ENCODE peak calls at places on chromosome 6, in six cellular contexts. One of them, this sample, is unnamed.

GRCh38 chr6:100504786-100505737 is 40.3 kb upstream of the SIM1 start:
- DNase-seq in activated CD8-positive, alpha-beta memory T cell treated with anti-CD3 and anti-CD28 coated beads for 4 hours: no peak
- DNase-seq in amniotic stem cell: peak; percentile 66
- DNase-seq in stimulated activated CD4-positive, alpha-beta T cell treated with anti-CD3 and anti-CD28 coated beads, Interleukin-12 subunit alpha, Interleukin-12 subunit beta, amount 100 ng/mL, for 24 hours: no peak
- DNase-seq in NCI-H1105: no peak
- DNase-seq in COR-L47: no peak
- DNase-seq in this sample: no peak

GRCh38 chr6:81565071-81565470 is 187.4 kb downstream of the TENT5A start:
- DNase-seq in activated CD8-positive, alpha-beta memory T cell treated with anti-CD3 and anti-CD28 coated beads for 4 hours: no peak
- DNase-seq in amniotic stem cell: no peak
- DNase-seq in NCI-H1105: no peak
- DNase-seq in COR-L47: no peak
- DNase-seq in stimulated activated CD4-positive, alpha-beta T cell treated with anti-CD3 and anti-CD28 coated beads, Interleukin-12 subunit alpha, Interleukin-12 subunit beta, amount 100 ng/mL, for 24 hours: no peak
- DNase-seq in this sample: no peak

GRCh38 chr6:34319471-34319885 is 70.7 kb upstream of the SMIM29 start:
- DNase-seq in activated CD8-positive, alpha-beta memory T cell treated with anti-CD3 and anti-CD28 coated beads for 4 hours: no peak
- DNase-seq in stimulated activated CD4-positive, alpha-beta T cell treated with anti-CD3 and anti-CD28 coated beads, Interleukin-12 subunit alpha, Interleukin-12 subunit beta, amount 100 ng/mL, for 24 hours: no peak
- DNase-seq in amniotic stem cell: no peak
- DNase-seq in NCI-H1105: no peak
- DNase-seq in COR-L47: no peak
- DNase-seq in this sample: no peak

GRCh38 chr6:106963544-106963943 is 11.0 kb downstream of the CD24 start:
- DNase-seq in COR-L47: no peak
- DNase-seq in NCI-H1105: no peak
- DNase-seq in stimulated activated CD4-positive, alpha-beta T cell treated with anti-CD3 and anti-CD28 coated beads, Interleukin-12 subunit alpha, Interleukin-12 subunit beta, amount 100 ng/mL, for 24 hours: no peak
- DNase-seq in amniotic stem cell: no peak
- DNase-seq in activated CD8-positive, alpha-beta memory T cell treated with anti-CD3 and anti-CD28 coated beads for 4 hours: no peak
- DNase-seq in this sample: no peak

GRCh38 chr6:42131531-42131930 is 10.9 kb downstream of the C6orf132 start:
- DNase-seq in NCI-H1105: no peak
- DNase-seq in activated CD8-positive, alpha-beta memory T cell treated with anti-CD3 and anti-CD28 coated beads for 4 hours: no peak
- DNase-seq in stimulated activated CD4-positive, alpha-beta T cell treated with anti-CD3 and anti-CD28 coated beads, Interleukin-12 subunit alpha, Interleukin-12 subunit beta, amount 100 ng/mL, for 24 hours: no peak
- DNase-seq in amniotic stem cell: peak; percentile 36
- DNase-seq in COR-L47: no peak
- DNase-seq in this sample: no peak

GRCh38 chr6:72755752-72756151 is 133.9 kb downstream of the KCNQ5 start:
- DNase-seq in stimulated activated CD4-positive, alpha-beta T cell treated with anti-CD3 and anti-CD28 coated beads, Interleukin-12 subunit alpha, Interleukin-12 subunit beta, amount 100 ng/mL, for 24 hours: no peak
- DNase-seq in COR-L47: no peak
- DNase-seq in amniotic stem cell: no peak
- DNase-seq in activated CD8-positive, alpha-beta memory T cell treated with anti-CD3 and anti-CD28 coated beads for 4 hours: no peak
- DNase-seq in NCI-H1105: no peak
- DNase-seq in this sample: no peak

GRCh38 chr6:73803562-73804221 is 107.7 kb downstream of the CD109 start:
- DNase-seq in NCI-H1105: peak; percentile 5
- DNase-seq in activated CD8-positive, alpha-beta memory T cell treated with anti-CD3 and anti-CD28 coated beads for 4 hours: no peak
- DNase-seq in COR-L47: no peak
- DNase-seq in amniotic stem cell: peak; percentile 77
- DNase-seq in stimulated activated CD4-positive, alpha-beta T cell treated with anti-CD3 and anti-CD28 coated beads, Interleukin-12 subunit alpha, Interleukin-12 subunit beta, amount 100 ng/mL, for 24 hours: no peak
- DNase-seq in this sample: no peak

GRCh38 chr6:44002591-44003344 is 124.5 kb downstream of the MRPL14 start:
- DNase-seq in NCI-H1105: no peak
- DNase-seq in amniotic stem cell: no peak
- DNase-seq in activated CD8-positive, alpha-beta memory T cell treated with anti-CD3 and anti-CD28 coated beads for 4 hours: peak; percentile 45
- DNase-seq in COR-L47: peak; percentile 78
- DNase-seq in stimulated activated CD4-positive, alpha-beta T cell treated with anti-CD3 and anti-CD28 coated beads, Interleukin-12 subunit alpha, Interleukin-12 subunit beta, amount 100 ng/mL, for 24 hours: peak; percentile 59
- DNase-seq in this sample: peak; percentile 81

GRCh38 chr6:144286503-144287393 is 1.6 kb downstream of the UTRN start:
- DNase-seq in amniotic stem cell: no peak
- DNase-seq in COR-L47: no peak
- DNase-seq in NCI-H1105: peak; percentile 18
- DNase-seq in stimulated activated CD4-positive, alpha-beta T cell treated with anti-CD3 and anti-CD28 coated beads, Interleukin-12 subunit alpha, Interleukin-12 subunit beta, amount 100 ng/mL, for 24 hours: no peak
- DNase-seq in activated CD8-positive, alpha-beta memory T cell treated with anti-CD3 and anti-CD28 coated beads for 4 hours: no peak
- DNase-seq in this sample: peak; percentile 1

GRCh38 chr6:82062219-82062618 is 185.3 kb downstream of the IBTK start:
- DNase-seq in NCI-H1105: no peak
- DNase-seq in amniotic stem cell: no peak
- DNase-seq in stimulated activated CD4-positive, alpha-beta T cell treated with anti-CD3 and anti-CD28 coated beads, Interleukin-12 subunit alpha, Interleukin-12 subunit beta, amount 100 ng/mL, for 24 hours: no peak
- DNase-seq in activated CD8-positive, alpha-beta memory T cell treated with anti-CD3 and anti-CD28 coated beads for 4 hours: no peak
- DNase-seq in COR-L47: no peak
- DNase-seq in this sample: no peak

GRCh38 chr6:166464068-166464410 is 81.3 kb upstream of the MPC1 start:
- DNase-seq in activated CD8-positive, alpha-beta memory T cell treated with anti-CD3 and anti-CD28 coated beads for 4 hours: no peak
- DNase-seq in amniotic stem cell: no peak
- DNase-seq in NCI-H1105: no peak
- DNase-seq in stimulated activated CD4-positive, alpha-beta T cell treated with anti-CD3 and anti-CD28 coated beads, Interleukin-12 subunit alpha, Interleukin-12 subunit beta, amount 100 ng/mL, for 24 hours: no peak
- DNase-seq in COR-L47: no peak
- DNase-seq in this sample: no peak